ENCODE peak calls at places on chromosome 10, in six cellular contexts. I is endothelial cell of umbilical vein, U is A549, M is HepG2, N is K562, W is GM12878. Z is an unnamed sample.

GRCh38 chr10:119284679-119285096 is 77.3 kb downstream of the GRK5 start:
- DNase-seq in I (no peak), U (no peak), M (no peak), N (no peak), W (no peak), Z (no peak)

GRCh38 chr10:123562811-123563580 is 103.2 kb upstream of the GPR26 start:
- DNase-seq in I (no peak), U (no peak), M (no peak), N (no peak), W (no peak), Z (no peak)

GRCh38 chr10:97762816-97763215 is 9.0 kb downstream of the SFRP5 start:
- DNase-seq in I (no peak), U (no peak), M (peak), N (no peak), W (no peak), Z (no peak)

GRCh38 chr10:93062499-93063216 is 2.1 kb downstream of the CYP26C1 start:
- DNase-seq in I (no peak), U (peak), M (no peak), N (no peak), W (no peak), Z (no peak)

GRCh38 chr10:118943253-118943652 is 86.3 kb upstream of the NANOS1 start:
- DNase-seq in I (no peak), U (no peak), M (no peak), N (no peak), W (no peak), Z (no peak)

GRCh38 chr10:76998451-76998850 is 639.2 kb downstream of the KCNMA1 start:
- DNase-seq in I (no peak), U (no peak), M (no peak), N (no peak), W (no peak), Z (no peak)

GRCh38 chr10:30433779-30434272 is at the start of gene MAP3K8:
- DNase-seq in I (peak), U (peak), M (peak), N (peak), W (peak), Z (peak)

GRCh38 chr10:86204421-86205045 is 162.1 kb downstream of the GRID1 start:
- DNase-seq in I (no peak), U (no peak), M (no peak), N (no peak), W (no peak), Z (no peak)

GRCh38 chr10:27771231-27771630 is 25.6 kb upstream of the MKX start:
- DNase-seq in I (no peak), U (no peak), M (no peak), N (no peak), W (no peak), Z (peak)

GRCh38 chr10:76583711-76584161 is 1053.9 kb downstream of the KCNMA1 start:
- DNase-seq in I (peak), U (peak), M (no peak), N (no peak), W (no peak), Z (no peak)

GRCh38 chr10:132654708-132655661 is 117.4 kb downstream of the INPP5A start:
- DNase-seq in I (peak), U (peak), M (peak), N (peak), W (no peak), Z (peak)

GRCh38 chr10:28089467-28089866 is 90.6 kb upstream of the ODAD2 start:
- DNase-seq in I (peak), U (no peak), M (no peak), N (no peak), W (no peak), Z (no peak)

GRCh38 chr10:101367569-101368453 is 13.8 kb downstream of the BTRC start:
- DNase-seq in I (peak), U (peak), M (no peak), N (peak), W (no peak), Z (no peak)

GRCh38 chr10:105797234-105797890 is 1156.3 kb downstream of the SORCS3 start:
- DNase-seq in I (peak), U (peak), M (peak), N (peak), W (peak), Z (peak)

GRCh38 chr10:133474833-133475734 is 21.3 kb downstream of the SCART1 start:
- DNase-seq in I (no peak), U (no peak), M (no peak), N (no peak), W (no peak), Z (no peak)

GRCh38 chr10:62582098-62582705 is 208.0 kb downstream of the ZNF365 start:
- DNase-seq in I (no peak), U (no peak), M (no peak), N (no peak), W (no peak), Z (no peak)
- TF ChIP-seq MYC in I (no peak), U (no peak), M (no peak), N (no peak), W (no peak), Z (no peak)

DNA sequence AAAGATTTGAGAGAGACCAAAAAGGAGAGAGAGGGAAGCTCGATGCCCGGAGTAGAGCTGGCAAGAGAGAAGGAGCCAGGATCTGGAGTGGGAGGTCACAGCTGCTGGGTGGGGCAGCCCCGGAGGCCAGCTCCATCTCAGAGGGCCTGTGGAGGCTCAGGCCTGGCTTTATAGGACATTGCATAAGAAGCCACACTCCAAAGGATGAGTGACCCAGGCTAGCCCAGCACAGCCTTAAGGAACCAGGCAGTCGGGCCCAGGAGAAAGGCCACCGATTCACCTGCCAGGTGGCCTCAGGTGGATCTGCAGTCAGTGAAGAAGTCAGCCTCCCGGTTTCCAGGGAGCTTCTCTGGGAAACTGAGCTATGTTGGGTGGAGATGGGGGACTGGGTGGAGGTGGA is 691 bp downstream of the PLAC9 start:
- DNase-seq in I (no peak), U (no peak), M (no peak), N (no peak), W (no peak), Z (no peak)
- H3K4me3 ChIP-seq in I (no peak), U (peak), M (no peak), N (no peak), W (no peak), Z (no peak)

DNA sequence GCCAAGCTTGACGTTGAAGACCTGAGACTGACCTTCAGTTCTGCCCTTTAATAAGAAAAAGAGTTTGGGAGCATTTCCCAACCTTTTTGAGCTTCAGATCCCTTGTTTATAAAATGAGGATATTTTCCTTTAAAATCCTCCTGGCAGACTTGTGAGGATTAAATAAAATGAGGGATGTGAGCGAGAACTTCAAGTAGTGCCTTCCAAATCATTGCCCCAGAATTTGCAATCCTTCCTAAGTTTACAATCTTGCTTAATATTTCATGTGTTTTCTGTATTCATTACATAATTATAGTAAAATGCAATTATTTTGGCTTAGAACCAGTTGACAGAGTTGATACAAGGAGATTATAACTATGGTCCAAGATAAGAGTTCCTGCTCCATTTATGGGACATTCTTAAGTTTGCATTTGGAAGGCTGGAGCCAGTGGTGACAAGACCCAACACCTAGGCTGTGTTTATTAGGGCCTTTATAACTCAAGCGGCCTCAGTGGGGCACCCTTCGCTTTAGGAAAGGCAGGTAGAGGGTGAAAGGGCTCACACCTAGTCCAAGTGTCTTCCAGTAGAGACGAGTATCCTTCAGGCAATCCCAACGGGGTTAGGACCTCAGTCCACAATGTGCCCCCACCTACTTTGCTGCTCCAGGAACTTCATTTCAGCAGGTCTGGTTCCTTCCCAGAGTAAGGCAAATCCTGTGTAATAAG is 317.5 kb downstream of the WDR11 start:
- DNase-seq in I (no peak), U (no peak), M (no peak), N (no peak), W (no peak), Z (peak)
- TF ChIP-seq CTCF in I (no peak), U (no peak), M (peak), N (no peak), W (no peak), Z (no peak)

GRCh38 chr10:78367012-78367411 is 333.3 kb downstream of the RPS24 start:
- DNase-seq in I (no peak), U (no peak), M (no peak), N (no peak), W (no peak), Z (no peak)
- TF ChIP-seq MYC in I (no peak), U (no peak), M (no peak), N (no peak), W (no peak), Z (no peak)